ENCODE peak calls at places on chromosome 4, in four cellular contexts. C is astrocyte, Y is IMR-90, W is testis. Q is an unnamed sample. For H3K4me1, the result is how much of the 10 kb centered on the place peaks cover.

GRCh38 chr4:181418491-181418890 is 824.7 kb upstream of the TENM3 start:
- DNase-seq in W (no peak), C (no peak), Y (no peak), Q (no peak)

GRCh38 chr4:98631506-98631905 is 26.9 kb downstream of the TSPAN5 start:
- DNase-seq in C (no peak), W (no peak), Y (no peak), Q (no peak)

GRCh38 chr4:52837716-52838558 is 24.2 kb upstream of the RASL11B start:
- DNase-seq in W (no peak), Y (peak), C (peak), Q (no peak)

GRCh38 chr4:131609039-131609438 is 1540.1 kb upstream of the PCDH10 start:
- DNase-seq in Y (no peak), W (no peak), C (no peak), Q (no peak)

GRCh38 chr4:26803462-26803861 is 57.2 kb upstream of the STIM2 start:
- DNase-seq in Y (no peak), W (no peak), C (no peak), Q (no peak)

GRCh38 chr4:187335339-187335738 is 611.7 kb upstream of the FAT1 start:
- DNase-seq in C (no peak), W (no peak), Y (no peak), Q (no peak)

GRCh38 chr4:20028694-20029093 is 223.0 kb upstream of the SLIT2 start:
- DNase-seq in C (peak), Y (peak), W (no peak), Q (no peak)

GRCh38 chr4:156677136-156677535 is 294.5 kb downstream of the PDGFC start:
- DNase-seq in Y (no peak), W (no peak), C (peak), Q (no peak)

GRCh38 chr4:23373269-23373668 is 516.6 kb downstream of the PPARGC1A start:
- DNase-seq in C (peak), W (peak), Y (peak), Q (peak)

GRCh38 chr4:125741825-125742452 is 427.2 kb downstream of the FAT4 start:
- DNase-seq in Y (peak), C (peak), W (no peak), Q (no peak)

GRCh38 chr4:30838346-30838745 is 118.2 kb downstream of the PCDH7 start:
- DNase-seq in W (no peak), C (no peak), Y (no peak), Q (no peak)

GRCh38 chr4:43932448-43932847 is 516.2 kb downstream of the KCTD8 start:
- DNase-seq in Y (no peak), W (no peak), C (no peak), Q (no peak)

DNA sequence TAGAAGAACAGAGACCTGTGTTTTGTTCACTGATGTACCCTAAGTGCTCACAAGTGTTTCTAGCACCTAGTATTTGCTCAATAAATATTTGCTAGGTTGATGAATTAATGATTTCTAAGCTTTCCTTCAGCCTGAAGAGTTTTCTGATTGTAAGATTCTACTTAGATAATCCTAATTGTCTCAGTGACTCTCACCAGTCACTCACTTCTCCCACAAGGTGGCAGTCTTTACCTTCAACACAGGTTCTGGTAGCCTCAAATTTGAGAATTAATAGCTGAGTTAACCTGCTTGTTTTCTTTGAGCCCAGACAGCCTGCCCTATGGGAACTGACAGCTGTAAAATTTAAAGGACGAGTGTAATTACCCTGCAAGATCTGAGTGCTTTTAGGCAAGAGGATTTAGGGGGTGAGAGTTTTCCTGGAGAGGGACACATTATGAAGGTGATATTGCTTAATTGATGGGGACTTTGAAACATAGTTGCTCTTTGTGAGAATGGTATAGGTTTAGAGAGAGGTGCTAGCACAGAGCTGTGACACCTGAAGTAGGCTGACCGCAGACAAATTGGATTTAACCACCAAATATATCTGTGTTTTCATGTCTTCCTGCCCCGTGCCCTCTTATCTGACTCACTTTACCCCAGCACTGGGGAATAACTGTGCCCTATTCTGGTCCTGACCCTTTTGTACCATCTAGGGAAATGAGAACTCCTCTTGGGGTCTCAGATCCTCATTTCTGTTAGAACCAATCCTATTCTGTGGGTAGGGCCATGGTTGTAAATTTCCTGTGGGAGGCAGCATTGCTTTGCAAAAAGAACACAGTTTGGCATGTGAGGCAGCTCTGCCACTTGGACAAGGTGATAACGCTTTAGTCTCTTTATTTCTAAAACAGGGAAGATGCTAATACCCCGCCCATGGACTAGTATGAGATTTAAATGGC is 27.7 kb downstream of the CD38 start:
- DNase-seq in W (peak), C (peak), Y (peak), Q (peak)
- H3K4me1 ChIP-seq in W (under half), C (under half), Y (under half), Q (under half)

GRCh38 chr4:121791481-121791880 is 9.6 kb upstream of the EXOSC9 start:
- DNase-seq in C (peak), Y (peak), W (no peak), Q (no peak)

GRCh38 chr4:121789470-121789869 is 11.7 kb upstream of the EXOSC9 start:
- DNase-seq in W (no peak), Y (peak), C (peak), Q (no peak)

GRCh38 chr4:121789960-121790829 is 10.9 kb upstream of the EXOSC9 start:
- DNase-seq in C (peak), W (no peak), Y (peak), Q (no peak)

GRCh38 chr4:121792966-121793365 is 8.2 kb upstream of the EXOSC9 start:
- DNase-seq in C (no peak), W (no peak), Y (no peak), Q (no peak)

DNA sequence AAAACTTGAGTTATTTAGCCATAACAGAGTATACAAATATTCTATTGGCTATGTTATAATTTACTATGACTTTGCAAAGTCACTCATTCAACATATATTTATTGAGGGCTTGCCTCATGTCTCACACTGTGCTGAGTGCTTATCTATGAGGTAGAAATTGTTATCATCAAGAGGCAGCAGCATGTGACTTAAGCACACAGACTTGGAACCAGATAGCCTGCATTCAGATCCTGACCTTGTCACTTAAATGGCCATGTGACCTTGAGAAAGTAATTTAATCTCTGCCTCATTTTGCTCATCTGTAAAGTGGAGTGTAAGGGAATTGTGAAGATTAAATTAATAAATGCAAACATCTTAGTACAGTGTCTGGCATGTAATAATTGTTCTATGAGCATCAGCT is 10.1 kb upstream of the EXOSC9 start:
- DNase-seq in W (no peak), Y (peak), C (no peak), Q (no peak)
- H3K27ac ChIP-seq in W (no peak), Y (peak), C (peak), Q (no peak)

DNA sequence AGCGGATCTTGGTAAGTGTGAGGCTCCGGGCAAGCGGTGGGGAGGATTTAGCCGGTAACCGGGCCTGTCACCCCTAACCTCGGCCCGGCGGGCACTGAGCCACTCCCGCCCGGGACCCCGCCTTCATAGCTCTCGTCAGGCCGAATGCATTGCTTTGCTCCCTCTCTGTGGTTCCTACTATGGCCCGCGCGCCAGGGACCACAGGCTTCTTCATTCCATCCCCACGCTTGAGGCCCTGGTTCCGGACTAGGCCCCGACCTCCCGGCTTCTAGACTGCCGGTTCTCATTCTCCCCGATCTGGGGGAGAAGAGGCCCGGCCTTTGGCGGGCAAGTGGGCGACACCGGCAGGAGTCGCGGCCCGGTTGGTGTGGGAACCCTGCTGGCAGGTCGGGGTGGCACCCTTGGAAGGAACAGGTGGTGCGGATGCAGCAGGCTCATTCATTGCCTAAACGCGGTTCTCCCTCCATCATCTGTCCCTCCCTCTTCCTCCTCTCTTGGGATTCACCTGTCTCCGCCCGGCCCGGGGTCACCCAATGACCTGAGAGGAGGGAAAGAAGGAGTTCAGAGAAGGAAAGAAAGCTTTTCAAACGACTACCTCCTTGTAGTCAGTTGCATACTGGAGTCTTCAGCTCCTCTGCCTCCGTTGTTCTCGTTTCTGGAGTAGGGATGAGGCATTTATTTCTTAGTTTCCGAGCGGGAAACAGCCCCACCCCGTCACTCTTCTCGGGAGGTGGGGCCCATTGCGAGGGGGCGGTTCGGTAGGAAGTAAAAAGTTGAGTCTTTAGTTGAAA is at the start of gene NDUFC1:
- DNase-seq in Y (peak), C (peak), W (peak), Q (peak)
- H3K4me1 ChIP-seq in Y (under half), C (under half), W (under half), Q (under half)

GRCh38 chr4:13888112-13888511 is 260.6 kb upstream of the BOD1L1 start:
- DNase-seq in W (no peak), C (peak), Y (peak), Q (no peak)
- H3K27ac ChIP-seq in W (no peak), C (peak), Y (no peak), Q (no peak)